ENCODE peak calls at places on chromosomes 11 and 22, in seven cellular contexts. B, X, G, D, H, O and I are unnamed samples.

GRCh38 chr11:65891180-65892136 is 985 bp downstream of the CCDC85B start:
- DNase-seq in O (no peak), B (no peak), G (peak; percentile 49), X (peak; percentile 60), H (peak; percentile 64), D (no peak), I (peak; percentile 83)

GRCh38 chr22:23219787-23220484 is 39.6 kb downstream of the BCR start:
- DNase-seq in H (peak; percentile 73), X (peak; percentile 76), B (no peak), O (no peak), D (peak; percentile 13), G (no peak), I (peak; percentile 68)

GRCh38 chr11:79374707-79375106 is 66.1 kb downstream of the TENM4 start:
- DNase-seq in B (no peak), G (no peak), X (no peak), O (no peak), H (no peak), D (no peak), I (no peak)

GRCh38 chr11:75249704-75250103 is 9.1 kb downstream of the TPBGL start:
- DNase-seq in X (no peak), H (no peak), O (no peak), G (no peak), D (no peak), B (no peak), I (no peak)

GRCh38 chr11:19756675-19757475 is 44.2 kb downstream of the NAV2 start:
- DNase-seq in X (no peak), H (peak; percentile 86), D (no peak), G (no peak), B (no peak), O (no peak), I (no peak)

GRCh38 chr11:109772846-109773400 is 320.3 kb upstream of the ZC3H12C start:
- DNase-seq in X (no peak), O (no peak), B (peak; percentile 78), H (no peak), G (no peak), D (no peak), I (no peak)

GRCh38 chr11:117913736-117914397 is 15.3 kb downstream of the TMPRSS13 start:
- DNase-seq in B (no peak), H (no peak), D (no peak), O (no peak), X (no peak), G (no peak), I (no peak)

GRCh38 chr11:2320591-2321310 is 18.9 kb downstream of the TSPAN32 start:
- DNase-seq in G (no peak), O (no peak), H (no peak), B (no peak), X (no peak), D (no peak), I (no peak)

GRCh38 chr22:46418827-46419226 is 83.3 kb downstream of the TRMU start:
- DNase-seq in H (no peak), D (no peak), X (no peak), B (no peak), O (no peak), G (no peak), I (no peak)

GRCh38 chr11:118648291-118648690 is 31.2 kb downstream of the TREH start:
- DNase-seq in O (no peak), X (no peak), D (no peak), G (no peak), H (no peak), B (no peak), I (no peak)

GRCh38 chr11:79314906-79315689 is 125.7 kb downstream of the TENM4 start:
- DNase-seq in B (no peak), X (no peak), G (peak; percentile 31), H (peak; percentile 14), O (no peak), D (no peak), I (peak; percentile 12)

GRCh38 chr22:48761546-48761945 is 1066.1 kb downstream of the BRD1 start:
- DNase-seq in G (no peak), O (no peak), D (no peak), B (peak; percentile 1), X (no peak), H (no peak), I (no peak)

GRCh38 chr11:17719028-17719939 is at the start of gene MYOD1:
- DNase-seq in X (no peak), G (no peak), B (no peak), O (no peak), D (no peak), H (peak; percentile 21), I (no peak)

GRCh38 chr11:19597194-19597593 is 115.4 kb upstream of the NAV2 start:
- DNase-seq in H (peak; percentile 91), G (no peak), B (no peak), D (no peak), X (no peak), O (peak; percentile 81), I (peak; percentile 96)

GRCh38 chr11:3080733-3081385 is 23.6 kb upstream of the CARS1 start:
- DNase-seq in X (no peak), O (no peak), H (no peak), D (no peak), G (no peak), B (no peak), I (no peak)

GRCh38 chr11:78022397-78023396 is at the start of gene KCTD14:
- DNase-seq in B (peak; percentile 76), G (no peak), D (no peak), H (peak; percentile 34), O (no peak), X (no peak), I (peak; percentile 54)

GRCh38 chr11:13110929-13111812 is 102.1 kb downstream of the RASSF10 start:
- DNase-seq in D (no peak), X (no peak), G (no peak), B (no peak), H (peak; percentile 64), O (no peak), I (peak; percentile 91)

GRCh38 chr11:561148-562003 is 606 bp downstream of the RASSF7 start:
- DNase-seq in O (no peak), X (no peak), B (no peak), H (peak; percentile 53), D (no peak), G (peak; percentile 24), I (peak; percentile 72)

GRCh38 chr11:2383823-2384722 is 7.0 kb downstream of the CD81 start:
- DNase-seq in X (peak; percentile 44), G (no peak), B (no peak), O (no peak), H (peak; percentile 39), D (no peak), I (no peak)

GRCh38 chr11:48184452-48184851 is 32.2 kb upstream of the OR4B1 start:
- DNase-seq in O (no peak), D (no peak), B (no peak), X (no peak), G (no peak), H (no peak), I (no peak)

GRCh38 chr11:71466358-71466757 is 13.4 kb downstream of the NADSYN1 start:
- DNase-seq in H (no peak), O (no peak), D (no peak), B (no peak), X (no peak), G (no peak), I (no peak)

GRCh38 chr11:64291746-64292457 is 800 bp downstream of the KCNK4 start:
- DNase-seq in O (no peak), B (no peak), H (peak; percentile 42), X (no peak), G (no peak), D (no peak), I (no peak)

GRCh38 chr11:65776710-65777141 is 4.0 kb downstream of the AP5B1 start:
- DNase-seq in O (no peak), B (no peak), G (no peak), D (no peak), X (no peak), H (no peak), I (no peak)

GRCh38 chr11:63543711-63544110 is 7.1 kb downstream of the PLAAT4 start:
- DNase-seq in G (peak; percentile 62), O (no peak), D (no peak), B (no peak), H (no peak), X (no peak), I (no peak)

GRCh38 chr11:103585401-103585800 is 451.0 kb upstream of the DDI1 start:
- DNase-seq in H (no peak), X (no peak), O (no peak), G (no peak), B (no peak), D (no peak), I (no peak)

GRCh38 chr22:44360686-44361381 is 48.1 kb upstream of the SHISAL1 start:
- DNase-seq in B (no peak), O (peak; percentile 68), G (no peak), D (no peak), X (no peak), H (peak; percentile 92), I (peak; percentile 96)

GRCh38 chr22:19121631-19122142 is 525 bp downstream of the DGCR2 start:
- DNase-seq in H (peak; percentile 68), G (peak; percentile 19), B (peak; percentile 51), X (peak; percentile 42), O (no peak), D (no peak), I (peak; percentile 53)

GRCh38 chr22:45717787-45718186 is 46.2 kb downstream of the ATXN10 start:
- DNase-seq in G (no peak), X (no peak), D (no peak), O (peak; percentile 60), H (peak; percentile 84), B (no peak), I (peak; percentile 82)

GRCh38 chr11:46649180-46649738 is 31.9 kb downstream of the ATG13 start:
- DNase-seq in H (peak; percentile 92), O (peak; percentile 87), B (no peak), X (no peak), D (no peak), G (no peak), I (peak; percentile 93)

GRCh38 chr22:46297151-46297819 is 615 bp downstream of the GTSE1 start:
- DNase-seq in O (peak; percentile 21), G (peak; percentile 57), B (no peak), X (peak; percentile 34), H (peak; percentile 83), D (no peak), I (peak; percentile 73)

GRCh38 chr11:60912851-60913550 is 957 bp upstream of the TMEM109 start:
- DNase-seq in B (peak; percentile 53), H (no peak), X (no peak), D (no peak), O (no peak), G (no peak), I (no peak)

GRCh38 chr11:110329441-110329840 is 33.0 kb upstream of the RDX start:
- DNase-seq in H (no peak), X (no peak), D (no peak), G (no peak), O (no peak), B (no peak), I (no peak)

GRCh38 chr11:13260963-13261599 is 16.5 kb upstream of the BMAL1 start:
- DNase-seq in X (no peak), H (peak; percentile 76), D (no peak), B (no peak), O (peak; percentile 42), G (no peak), I (peak; percentile 76)

GRCh38 chr22:43855431-43855830 is 6.9 kb downstream of the SULT4A1 start:
- DNase-seq in G (no peak), H (no peak), X (no peak), B (no peak), O (no peak), D (no peak), I (no peak)